ENCODE peak calls at places on chromosomes 6 and 20, in eight cellular contexts. T is WTC11, O is heart right ventricle, A is astrocyte of the cerebellum, F is ovary, Q is AG10803, P is MCF 10A, W is hepatocyte. C is an unnamed sample.

GRCh38 chr20:1622450-1622849 is 2.6 kb upstream of the SIRPB1 start:
- DNase-seq in T (no peak), O (no peak), A (no peak), F (no peak), Q (no peak), P (no peak), W (peak), C (no peak)

GRCh38 chr6:170253226-170253909 is 37.5 kb downstream of the DLL1 start:
- DNase-seq in T (no peak), O (no peak), A (no peak), F (peak), Q (no peak), P (no peak), W (no peak), C (no peak)

GRCh38 chr20:12566596-12566995 is 442.2 kb upstream of the SPTLC3 start:
- DNase-seq in T (no peak), O (no peak), A (no peak), F (no peak), Q (no peak), P (no peak), W (no peak), C (no peak)

GRCh38 chr20:46060301-46060881 is 29.4 kb downstream of the NCOA5 start:
- DNase-seq in T (no peak), O (no peak), A (no peak), F (no peak), Q (no peak), P (no peak), W (no peak), C (no peak)

GRCh38 chr20:21796059-21796458 is 90.6 kb downstream of the PAX1 start:
- DNase-seq in T (peak), O (no peak), A (no peak), F (no peak), Q (no peak), P (peak), W (no peak), C (no peak)

GRCh38 chr6:52360601-52361346 is 1.2 kb upstream of the PAQR8 start:
- DNase-seq in T (no peak), O (no peak), A (no peak), F (no peak), Q (no peak), P (no peak), W (peak), C (no peak)

GRCh38 chr20:24102290-24102689 is 113.7 kb upstream of the GGTLC1 start:
- DNase-seq in T (peak), O (no peak), A (no peak), F (no peak), Q (no peak), P (peak), W (no peak), C (no peak)

GRCh38 chr6:6856538-6857523 is 250.9 kb upstream of the RREB1 start:
- DNase-seq in T (peak), O (peak), A (no peak), F (no peak), Q (peak), P (peak), W (peak), C (peak)

GRCh38 chr6:6006428-6007310 is at the start of gene NRN1:
- DNase-seq in T (no peak), O (no peak), A (no peak), F (no peak), Q (peak), P (no peak), W (no peak), C (peak)

GRCh38 chr6:144886682-144887081 is 601.5 kb downstream of the UTRN start:
- DNase-seq in T (no peak), O (no peak), A (no peak), F (no peak), Q (no peak), P (no peak), W (no peak), C (no peak)

GRCh38 chr6:36724514-36725385 is 27.1 kb downstream of the RAB44 start:
- DNase-seq in T (peak), O (peak), A (peak), F (peak), Q (peak), P (peak), W (peak), C (peak)

GRCh38 chr20:36575066-36575743 is 1.8 kb downstream of the TGIF2 start:
- DNase-seq in T (peak), O (peak), A (peak), F (peak), Q (peak), P (peak), W (peak), C (peak)

GRCh38 chr6:76275746-76276145 is 203.3 kb upstream of the IMPG1 start:
- DNase-seq in T (no peak), O (no peak), A (no peak), F (no peak), Q (no peak), P (peak), W (no peak), C (no peak)

DNA sequence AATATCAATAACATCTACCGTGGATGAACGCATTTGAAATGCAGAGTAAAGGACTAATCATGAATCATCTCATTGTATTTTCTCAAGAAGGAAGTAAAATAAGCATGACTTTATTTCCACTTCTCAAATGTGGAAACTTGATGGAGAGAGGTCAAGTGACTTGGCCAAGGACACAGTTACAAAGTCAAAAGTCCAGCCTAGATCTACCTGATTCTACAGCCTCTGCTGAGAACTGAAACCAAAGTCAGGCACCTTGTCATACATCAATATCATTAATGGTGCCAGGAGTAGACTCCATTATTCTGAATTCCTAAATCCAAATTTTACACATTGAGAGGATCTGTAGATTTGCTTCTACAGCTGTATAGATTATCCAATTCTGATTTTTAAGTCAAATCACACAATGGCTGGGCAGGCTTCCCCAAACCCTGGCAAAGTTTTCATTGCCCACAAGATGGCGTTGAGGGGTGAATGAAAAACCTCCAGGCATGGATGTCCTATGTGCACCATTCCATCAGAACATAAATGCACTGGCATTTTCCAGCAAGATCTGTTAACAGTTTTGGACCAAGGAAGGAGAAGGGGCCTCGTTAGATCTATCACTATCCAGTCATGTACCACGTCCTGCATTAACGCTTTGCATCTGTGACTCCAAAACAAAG is 423.0 kb downstream of the MAFB start:
- DNase-seq in T (peak), O (no peak), A (no peak), F (no peak), Q (peak), P (peak), W (peak), C (no peak)
- TF ChIP-seq CTCF in T (no peak), O (peak), A (peak), F (no peak), Q (peak), P (peak), W (peak), C (no peak)

GRCh38 chr20:59770270-59770669 is 163.2 kb downstream of the SYCP2 start:
- DNase-seq in T (no peak), O (no peak), A (no peak), F (no peak), Q (no peak), P (no peak), W (no peak), C (no peak)
- TF ChIP-seq CTCF in T (no peak), O (no peak), A (no peak), F (no peak), Q (no peak), P (peak), W (peak), C (no peak)

GRCh38 chr6:101275251-101275650 is 118.3 kb upstream of the GRIK2 start:
- DNase-seq in T (no peak), O (no peak), A (no peak), F (no peak), Q (no peak), P (no peak), W (no peak), C (no peak)

GRCh38 chr6:101281266-101281665 is 112.2 kb upstream of the GRIK2 start:
- DNase-seq in T (no peak), O (no peak), A (no peak), F (no peak), Q (no peak), P (no peak), W (peak), C (no peak)

DNA sequence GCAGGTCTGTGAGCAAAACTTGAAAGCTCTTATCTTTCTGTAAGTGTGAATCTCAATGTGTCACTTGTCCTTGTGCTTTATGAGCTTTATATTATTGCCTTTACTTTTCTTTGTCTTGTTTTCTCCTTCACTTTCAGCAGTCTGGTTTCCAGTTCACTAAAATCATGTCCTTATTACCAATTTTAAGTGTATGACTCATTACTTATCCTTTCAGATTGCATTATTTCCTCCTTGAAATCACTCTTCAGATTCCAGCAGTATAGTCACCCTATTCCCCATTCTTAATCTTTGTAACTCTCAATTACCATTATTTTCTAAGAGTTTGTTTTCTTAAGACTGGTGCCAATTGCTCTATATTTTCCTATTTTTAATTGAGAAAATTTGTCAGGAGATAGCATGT is 117.4 kb upstream of the GRIK2 start:
- DNase-seq in T (no peak), O (no peak), A (no peak), F (no peak), Q (no peak), P (no peak), W (no peak), C (no peak)
- TF ChIP-seq CTCF in T (no peak), O (no peak), A (no peak), F (no peak), Q (no peak), P (no peak), W (no peak), C (no peak)

DNA sequence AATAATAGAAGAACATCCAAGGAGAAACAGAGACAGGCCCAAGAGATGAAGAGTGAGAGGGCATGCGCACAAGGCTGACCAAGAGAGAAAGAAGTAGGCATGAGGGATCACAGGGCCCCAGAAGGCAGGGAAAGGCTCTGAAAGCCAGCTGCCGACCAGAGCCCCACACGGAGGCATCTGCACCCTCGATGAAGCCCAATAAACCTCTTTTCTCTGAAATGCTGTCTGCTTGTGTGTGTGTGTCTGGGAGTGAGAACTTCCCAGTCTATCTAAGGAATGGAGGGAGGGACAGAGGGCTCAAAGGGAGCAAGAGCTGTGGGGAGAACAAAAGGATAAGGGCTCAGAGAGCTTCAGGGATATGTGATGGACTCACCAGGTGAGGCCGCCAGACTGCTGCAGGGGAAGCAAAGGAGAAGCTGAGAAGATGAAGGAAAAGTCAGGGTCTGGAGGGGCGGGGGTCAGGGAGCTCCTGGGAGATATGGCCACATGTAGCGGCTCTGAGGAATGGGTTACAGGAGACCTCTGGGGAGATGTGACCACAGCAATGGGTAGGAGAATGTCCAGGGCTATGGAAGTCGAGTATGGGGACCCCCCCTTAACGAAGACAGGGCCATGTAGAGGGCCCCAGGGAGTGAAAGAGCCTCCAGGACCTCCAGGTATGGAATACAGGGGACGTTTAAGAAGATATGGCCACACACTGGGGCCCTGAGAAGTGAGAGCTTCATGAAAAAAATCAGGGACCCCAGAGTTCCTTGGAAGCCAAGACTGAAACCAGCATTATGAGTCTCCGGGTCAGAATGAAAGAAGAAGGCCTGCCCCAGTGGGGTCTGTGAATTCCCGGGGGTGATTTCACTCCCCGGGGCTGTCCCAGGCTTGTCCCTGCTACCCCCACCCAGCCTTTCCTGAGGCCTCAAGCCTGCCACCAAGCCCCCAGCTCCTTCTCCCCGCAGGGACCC is 981 bp upstream of the TNF start:
- DNase-seq in T (no peak), O (no peak), A (no peak), F (no peak), Q (no peak), P (no peak), W (no peak), C (no peak)
- TF ChIP-seq CTCF in T (no peak), O (no peak), A (no peak), F (no peak), Q (no peak), P (no peak), W (no peak), C (no peak)

GRCh38 chr6:79543886-79544285 is 6.7 kb upstream of the LCA5 start:
- DNase-seq in T (no peak), O (no peak), A (no peak), F (no peak), Q (no peak), P (no peak), W (no peak), C (no peak)

GRCh38 chr6:79544299-79544927 is 7.2 kb upstream of the LCA5 start:
- DNase-seq in T (no peak), O (no peak), A (peak), F (no peak), Q (peak), P (no peak), W (no peak), C (no peak)

GRCh38 chr6:79546186-79546585 is 9.0 kb upstream of the LCA5 start:
- DNase-seq in T (no peak), O (no peak), A (peak), F (no peak), Q (peak), P (no peak), W (no peak), C (no peak)

GRCh38 chr6:79543411-79543810 is 6.2 kb upstream of the LCA5 start:
- DNase-seq in T (no peak), O (no peak), A (no peak), F (no peak), Q (no peak), P (no peak), W (no peak), C (no peak)

GRCh38 chr6:79544939-79545450 is 7.8 kb upstream of the LCA5 start:
- DNase-seq in T (peak), O (peak), A (peak), F (peak), Q (peak), P (peak), W (peak), C (peak)
- TF ChIP-seq CTCF in T (no peak), O (peak), A (peak), F (peak), Q (peak), P (peak), W (peak), C (peak)

C was measured in nephron progenitor cell.